ENCODE peak calls at places on chromosome 19, in eight cellular contexts. Z is GM18507, P is cardiac muscle cell, C is AG10803, V is GM12878, B is iris pigment epithelial cell, R is A172, W is Right ventricle myocardium inferior. M is an unnamed sample.

GRCh38 chr19:13089139-13089856 is 13.4 kb downstream of the LYL1 start:
- DNase-seq in R (peak), C (no peak), V (no peak), Z (no peak), B (no peak), P (no peak), W (no peak), M (no peak)

GRCh38 chr19:46678110-46678732 is 17.2 kb upstream of the DACT3 start:
- DNase-seq in B (no peak), R (peak), C (no peak), P (peak), V (no peak), Z (peak), W (no peak), M (no peak)

GRCh38 chr19:1118999-1119398 is 15.2 kb downstream of the GPX4 start:
- DNase-seq in R (no peak), Z (no peak), C (no peak), W (no peak), P (no peak), B (no peak), V (no peak), M (no peak)

GRCh38 chr19:43616306-43616705 is 3.1 kb downstream of the ZNF428 start:
- DNase-seq in B (no peak), C (no peak), Z (no peak), P (no peak), R (no peak), V (no peak), W (no peak), M (no peak)

GRCh38 chr19:1935484-1936208 is 5.3 kb upstream of the CSNK1G2 start:
- DNase-seq in R (peak), Z (no peak), C (peak), W (no peak), B (peak), V (no peak), P (no peak), M (peak)

GRCh38 chr19:41795031-41795461 is 1.3 kb upstream of the CEACAM3 start:
- DNase-seq in C (peak), R (peak), P (peak), V (peak), Z (no peak), B (peak), W (no peak), M (no peak)

GRCh38 chr19:15841875-15842569 is 26.6 kb upstream of the OR10H1 start:
- DNase-seq in V (no peak), B (no peak), W (no peak), R (no peak), Z (no peak), P (no peak), C (no peak), M (no peak)

GRCh38 chr19:56221851-56222250 is 19.8 kb downstream of the ZSCAN5C start:
- DNase-seq in C (no peak), W (no peak), P (no peak), Z (no peak), V (no peak), B (no peak), R (no peak), M (no peak)

GRCh38 chr19:12858041-12858928 is 20.0 kb downstream of the MAST1 start:
- DNase-seq in Z (no peak), W (no peak), P (no peak), R (no peak), B (no peak), V (no peak), C (no peak), M (no peak)

GRCh38 chr19:46533085-46534081 is 37.7 kb upstream of the PNMA8B start:
- DNase-seq in V (no peak), B (no peak), R (no peak), P (no peak), Z (no peak), W (no peak), C (no peak), M (no peak)

GRCh38 chr19:39110263-39110967 is 15.2 kb upstream of the PAK4 start:
- DNase-seq in B (no peak), R (peak), Z (peak), W (peak), P (peak), C (no peak), V (no peak), M (peak)

GRCh38 chr19:18674616-18675015 is 8.9 kb upstream of the CRTC1 start:
- DNase-seq in P (no peak), W (peak), B (no peak), V (no peak), Z (no peak), C (no peak), R (no peak), M (no peak)

GRCh38 chr19:50601407-50602088 is 33.3 kb upstream of the LRRC4B start:
- DNase-seq in C (no peak), W (no peak), B (no peak), V (no peak), P (no peak), R (no peak), Z (no peak), M (no peak)

GRCh38 chr19:42397315-42398166 is 7.4 kb upstream of the CNFN start:
- DNase-seq in W (no peak), R (no peak), P (no peak), V (no peak), C (no peak), B (no peak), Z (no peak), M (peak)

GRCh38 chr19:12778020-12778904 is 2.9 kb upstream of the HOOK2 start:
- DNase-seq in P (peak), Z (no peak), B (peak), V (no peak), C (peak), R (peak), W (peak), M (peak)

GRCh38 chr19:42023121-42023942 is 29.3 kb upstream of the ATP1A3 start:
- DNase-seq in Z (no peak), B (peak), W (no peak), R (no peak), V (no peak), C (peak), P (peak), M (no peak)

GRCh38 chr19:1265611-1266115 is 3.5 kb upstream of the CIRBP start:
- DNase-seq in Z (no peak), B (no peak), R (peak), P (no peak), C (peak), W (no peak), V (no peak), M (peak)

GRCh38 chr19:47398707-47399106 is 20.6 kb downstream of the MEIS3 start:
- DNase-seq in C (no peak), B (no peak), Z (no peak), V (no peak), R (no peak), P (no peak), W (no peak), M (no peak)

GRCh38 chr19:7628589-7629311 is 595 bp downstream of the XAB2 start:
- DNase-seq in R (no peak), C (no peak), Z (no peak), P (no peak), V (no peak), W (no peak), B (no peak), M (no peak)

GRCh38 chr19:7340959-7341837 is 7.5 kb upstream of the ARHGEF18 start:
- DNase-seq in W (peak), V (peak), Z (no peak), B (peak), P (peak), C (peak), R (peak), M (peak)

GRCh38 chr19:39924389-39924788 is 10.0 kb downstream of the FCGBP start:
- DNase-seq in Z (no peak), V (no peak), C (no peak), P (no peak), W (no peak), R (no peak), B (no peak), M (no peak)

GRCh38 chr19:38683393-38684077 is 36.1 kb downstream of the ACTN4 start:
- DNase-seq in V (no peak), B (peak), W (peak), P (peak), R (peak), Z (no peak), C (peak), M (peak)

GRCh38 chr19:4488496-4488895 is 16.4 kb downstream of the HDGFL2 start:
- DNase-seq in R (no peak), P (no peak), C (no peak), V (no peak), W (peak), B (no peak), Z (no peak), M (no peak)

GRCh38 chr19:49338691-49339363 is 3.6 kb downstream of the CD37 start:
- DNase-seq in P (peak), R (no peak), W (peak), C (no peak), Z (no peak), B (peak), V (no peak), M (no peak)

GRCh38 chr19:2240881-2241760 is 4.5 kb downstream of the SF3A2 start:
- DNase-seq in W (no peak), V (no peak), R (no peak), Z (no peak), B (no peak), C (peak), P (no peak), M (no peak)

GRCh38 chr19:31519216-31519615 is 170.0 kb upstream of the TSHZ3 start:
- DNase-seq in W (no peak), C (no peak), Z (no peak), R (no peak), V (no peak), B (no peak), P (no peak), M (no peak)

GRCh38 chr19:38661996-38662395 is 14.5 kb downstream of the ACTN4 start:
- DNase-seq in P (no peak), R (no peak), B (no peak), V (no peak), C (no peak), Z (no peak), W (no peak), M (no peak)

GRCh38 chr19:13071444-13072205 is 31.0 kb downstream of the LYL1 start:
- DNase-seq in R (no peak), W (no peak), V (no peak), C (no peak), B (no peak), P (no peak), Z (no peak), M (no peak)

GRCh38 chr19:11556634-11557420 is 2.2 kb downstream of the ELOF1 start:
- DNase-seq in P (no peak), Z (no peak), V (no peak), B (no peak), W (no peak), R (no peak), C (no peak), M (no peak)

GRCh38 chr19:45569619-45570421 is 14.8 kb downstream of the OPA3 start:
- DNase-seq in V (no peak), C (peak), B (peak), R (no peak), Z (no peak), W (peak), P (peak), M (no peak)

GRCh38 chr19:3793799-3794198 is 7.6 kb upstream of the MATK start:
- DNase-seq in Z (no peak), P (no peak), V (no peak), C (no peak), W (no peak), R (no peak), B (no peak), M (no peak)

GRCh38 chr19:47226426-47227346 is 4.3 kb downstream of the BBC3 start:
- DNase-seq in V (peak), P (peak), B (peak), C (peak), R (peak), W (peak), Z (no peak), M (peak)

GRCh38 chr19:18322318-18322758 is 538 bp downstream of the LSM4 start:
- DNase-seq in Z (no peak), W (no peak), C (peak), R (peak), P (peak), B (peak), V (no peak), M (peak)

GRCh38 chr19:28288850-28289249 is 924.1 kb downstream of the UQCRFS1 start:
- DNase-seq in W (no peak), P (peak), B (no peak), Z (no peak), C (no peak), R (no peak), V (no peak), M (no peak)

GRCh38 chr19:17873661-17874422 is 2.1 kb downstream of the SLC5A5 start:
- DNase-seq in R (no peak), P (peak), C (no peak), W (peak), V (no peak), B (peak), Z (peak), M (no peak)

GRCh38 chr19:6590458-6591319 is at the start of gene CD70:
- DNase-seq in V (peak), C (no peak), P (peak), W (no peak), R (peak), Z (no peak), B (no peak), M (peak)

GRCh38 chr19:35211545-35212230 is 16.9 kb downstream of the FAM187B start:
- DNase-seq in C (no peak), V (no peak), B (no peak), Z (no peak), R (no peak), P (no peak), W (peak), M (no peak)

GRCh38 chr19:29537181-29537580 is 11.4 kb downstream of the VSTM2B start:
- DNase-seq in W (no peak), Z (no peak), V (no peak), B (no peak), R (no peak), P (no peak), C (no peak), M (no peak)

GRCh38 chr19:14048439-14049153 is 13.3 kb downstream of the PALM3 start:
- DNase-seq in P (peak), C (no peak), Z (peak), W (peak), V (no peak), R (peak), B (peak), M (peak)

M was measured in RCC 7860.